ENCODE peak calls at places on chromosome 7, in eight cellular contexts. One of them, this sample, is unnamed. For H3K4me1, the result is how much of the 10 kb centered on the place peaks cover.

GRCh38 chr7:129652914-129653313 is 41.4 kb downstream of the NRF1 start:
- DNase-seq in Panc1: no peak
- DNase-seq in heart left ventricle: no peak
- DNase-seq in GM23338: no peak
- DNase-seq in pancreas: no peak
- DNase-seq in adrenal gland: no peak
- DNase-seq in CD8-positive, alpha-beta T cell: no peak
- DNase-seq in tibial artery: no peak
- DNase-seq in this sample: no peak

GRCh38 chr7:98568891-98569290 is 48.2 kb upstream of the NPTX2 start:
- DNase-seq in Panc1: no peak
- DNase-seq in tibial artery: no peak
- DNase-seq in GM23338: no peak
- DNase-seq in pancreas: no peak
- DNase-seq in adrenal gland: peak
- DNase-seq in CD8-positive, alpha-beta T cell: no peak
- DNase-seq in heart left ventricle: no peak
- DNase-seq in this sample: no peak

GRCh38 chr7:36157506-36158320 is 4.7 kb downstream of the EEPD1 start:
- DNase-seq in GM23338: no peak
- DNase-seq in pancreas: no peak
- DNase-seq in adrenal gland: no peak
- DNase-seq in CD8-positive, alpha-beta T cell: no peak
- DNase-seq in heart left ventricle: no peak
- DNase-seq in Panc1: peak
- DNase-seq in tibial artery: no peak
- DNase-seq in this sample: no peak

GRCh38 chr7:1431226-1431625 is 28.0 kb downstream of the MICALL2 start:
- DNase-seq in pancreas: no peak
- DNase-seq in heart left ventricle: no peak
- DNase-seq in Panc1: no peak
- DNase-seq in adrenal gland: no peak
- DNase-seq in CD8-positive, alpha-beta T cell: no peak
- DNase-seq in tibial artery: no peak
- DNase-seq in GM23338: no peak
- DNase-seq in this sample: no peak

GRCh38 chr7:50729962-50730361 is 52.7 kb downstream of the GRB10 start:
- DNase-seq in tibial artery: no peak
- DNase-seq in CD8-positive, alpha-beta T cell: no peak
- DNase-seq in adrenal gland: no peak
- DNase-seq in Panc1: no peak
- DNase-seq in pancreas: no peak
- DNase-seq in GM23338: no peak
- DNase-seq in heart left ventricle: no peak
- DNase-seq in this sample: no peak

GRCh38 chr7:32019008-32019578 is 51.1 kb downstream of the PDE1C start:
- DNase-seq in pancreas: no peak
- DNase-seq in CD8-positive, alpha-beta T cell: no peak
- DNase-seq in adrenal gland: no peak
- DNase-seq in Panc1: no peak
- DNase-seq in tibial artery: no peak
- DNase-seq in heart left ventricle: no peak
- DNase-seq in GM23338: no peak
- DNase-seq in this sample: no peak

GRCh38 chr7:122675011-122675410 is 23.9 kb downstream of the RNF133 start:
- DNase-seq in pancreas: no peak
- DNase-seq in adrenal gland: no peak
- DNase-seq in tibial artery: no peak
- DNase-seq in CD8-positive, alpha-beta T cell: no peak
- DNase-seq in heart left ventricle: no peak
- DNase-seq in GM23338: no peak
- DNase-seq in Panc1: no peak
- DNase-seq in this sample: no peak

GRCh38 chr7:88357295-88357694 is 50.6 kb upstream of the STEAP4 start:
- DNase-seq in heart left ventricle: peak
- DNase-seq in tibial artery: no peak
- DNase-seq in Panc1: no peak
- DNase-seq in pancreas: peak
- DNase-seq in CD8-positive, alpha-beta T cell: no peak
- DNase-seq in GM23338: peak
- DNase-seq in adrenal gland: peak
- DNase-seq in this sample: no peak

GRCh38 chr7:1046722-1047679 is 2.7 kb downstream of the GPR146 start:
- DNase-seq in GM23338: no peak
- DNase-seq in tibial artery: no peak
- DNase-seq in heart left ventricle: no peak
- DNase-seq in adrenal gland: no peak
- DNase-seq in CD8-positive, alpha-beta T cell: peak
- DNase-seq in Panc1: no peak
- DNase-seq in pancreas: peak
- DNase-seq in this sample: no peak

GRCh38 chr7:157675427-157675930 is 338.7 kb downstream of the DNAJB6 start:
- DNase-seq in adrenal gland: peak
- DNase-seq in pancreas: no peak
- DNase-seq in Panc1: no peak
- DNase-seq in CD8-positive, alpha-beta T cell: no peak
- DNase-seq in GM23338: no peak
- DNase-seq in heart left ventricle: no peak
- DNase-seq in tibial artery: peak
- DNase-seq in this sample: no peak

GRCh38 chr7:50331564-50332208 is 27.2 kb downstream of the IKZF1 start:
- DNase-seq in CD8-positive, alpha-beta T cell: no peak
- DNase-seq in pancreas: no peak
- DNase-seq in Panc1: no peak
- DNase-seq in tibial artery: no peak
- DNase-seq in GM23338: no peak
- DNase-seq in adrenal gland: no peak
- DNase-seq in heart left ventricle: no peak
- DNase-seq in this sample: no peak

GRCh38 chr7:74544706-74545469 is 91.2 kb downstream of the GTF2IRD1 start:
- DNase-seq in adrenal gland: no peak
- DNase-seq in Panc1: peak
- DNase-seq in GM23338: peak
- DNase-seq in tibial artery: no peak
- DNase-seq in heart left ventricle: no peak
- DNase-seq in pancreas: peak
- DNase-seq in CD8-positive, alpha-beta T cell: no peak
- DNase-seq in this sample: peak

GRCh38 chr7:10940748-10941358 is 32.8 kb upstream of the PHF14 start:
- DNase-seq in tibial artery: no peak
- DNase-seq in pancreas: peak
- DNase-seq in Panc1: no peak
- DNase-seq in GM23338: no peak
- DNase-seq in CD8-positive, alpha-beta T cell: no peak
- DNase-seq in heart left ventricle: no peak
- DNase-seq in adrenal gland: no peak
- DNase-seq in this sample: no peak

GRCh38 chr7:105365541-105366534 is 22.9 kb downstream of the SRPK2 start:
- DNase-seq in Panc1: no peak
- DNase-seq in pancreas: no peak
- DNase-seq in CD8-positive, alpha-beta T cell: no peak
- DNase-seq in tibial artery: no peak
- DNase-seq in GM23338: no peak
- DNase-seq in heart left ventricle: no peak
- DNase-seq in adrenal gland: peak
- DNase-seq in this sample: no peak

GRCh38 chr7:35736725-35737124 is 41.8 kb upstream of the HERPUD2 start:
- DNase-seq in Panc1: no peak
- DNase-seq in tibial artery: no peak
- DNase-seq in heart left ventricle: no peak
- DNase-seq in GM23338: no peak
- DNase-seq in CD8-positive, alpha-beta T cell: no peak
- DNase-seq in pancreas: no peak
- DNase-seq in adrenal gland: no peak
- DNase-seq in this sample: no peak

GRCh38 chr7:36227223-36227622 is 74.2 kb downstream of the EEPD1 start:
- DNase-seq in pancreas: no peak
- DNase-seq in CD8-positive, alpha-beta T cell: no peak
- DNase-seq in adrenal gland: no peak
- DNase-seq in heart left ventricle: no peak
- DNase-seq in Panc1: no peak
- DNase-seq in GM23338: peak
- DNase-seq in tibial artery: peak
- DNase-seq in this sample: peak

GRCh38 chr7:142866361-142867096 is 11.7 kb downstream of the EPHB6 start:
- DNase-seq in CD8-positive, alpha-beta T cell: no peak
- DNase-seq in tibial artery: no peak
- DNase-seq in heart left ventricle: no peak
- DNase-seq in adrenal gland: peak
- DNase-seq in Panc1: no peak
- DNase-seq in GM23338: peak
- DNase-seq in pancreas: peak
- DNase-seq in this sample: no peak

GRCh38 chr7:151883872-151884271 is 7.0 kb upstream of the PRKAG2 start:
- DNase-seq in pancreas: no peak
- DNase-seq in tibial artery: peak
- DNase-seq in Panc1: no peak
- DNase-seq in GM23338: no peak
- DNase-seq in CD8-positive, alpha-beta T cell: no peak
- DNase-seq in adrenal gland: no peak
- DNase-seq in heart left ventricle: no peak
- DNase-seq in this sample: no peak

GRCh38 chr7:37322831-37323230 is 125.8 kb downstream of the ELMO1 start:
- DNase-seq in Panc1: no peak
- DNase-seq in adrenal gland: no peak
- DNase-seq in pancreas: no peak
- DNase-seq in tibial artery: no peak
- DNase-seq in heart left ventricle: no peak
- DNase-seq in GM23338: no peak
- DNase-seq in CD8-positive, alpha-beta T cell: no peak
- DNase-seq in this sample: no peak

GRCh38 chr7:379456-380225 is 89.7 kb downstream of the FOXL3 start:
- DNase-seq in Panc1: no peak
- DNase-seq in GM23338: peak
- DNase-seq in heart left ventricle: peak
- DNase-seq in adrenal gland: peak
- DNase-seq in pancreas: no peak
- DNase-seq in tibial artery: no peak
- DNase-seq in CD8-positive, alpha-beta T cell: no peak
- DNase-seq in this sample: no peak

DNA sequence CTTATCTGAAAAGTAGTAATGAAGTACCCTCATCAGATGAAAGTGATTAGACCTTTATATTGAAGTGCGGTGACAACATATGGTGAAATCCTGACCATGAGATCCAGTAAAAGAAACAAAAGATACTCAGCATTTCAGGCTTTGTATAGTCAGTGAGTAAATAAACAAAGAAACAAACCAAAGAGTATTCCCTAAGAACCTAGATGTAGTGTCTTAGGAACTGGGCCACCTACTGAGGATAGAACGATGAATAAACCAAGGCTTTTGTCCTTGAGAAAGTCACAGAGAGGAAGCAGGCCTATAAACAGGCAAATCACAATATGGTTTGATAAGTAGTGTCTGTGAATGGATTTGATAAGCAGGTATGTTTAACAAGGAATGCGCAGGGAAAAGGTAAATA is 46.2 kb downstream of the ZNF277 start:
- DNase-seq in GM23338: peak
- DNase-seq in tibial artery: no peak
- DNase-seq in pancreas: no peak
- DNase-seq in Panc1: no peak
- DNase-seq in adrenal gland: no peak
- DNase-seq in heart left ventricle: no peak
- DNase-seq in CD8-positive, alpha-beta T cell: no peak
- DNase-seq in this sample: no peak
- H3K4me1 ChIP-seq in GM23338: half or more
- H3K4me1 ChIP-seq in tibial artery: under half
- H3K4me1 ChIP-seq in pancreas: under half
- H3K4me1 ChIP-seq in Panc1: under half
- H3K4me1 ChIP-seq in adrenal gland: under half
- H3K4me1 ChIP-seq in heart left ventricle: under half
- H3K4me1 ChIP-seq in CD8-positive, alpha-beta T cell: under half
- H3K4me1 ChIP-seq in this sample: under half

GRCh38 chr7:80133361-80134104 is 1.1 kb upstream of the GNAI1 start:
- DNase-seq in heart left ventricle: no peak
- DNase-seq in CD8-positive, alpha-beta T cell: no peak
- DNase-seq in adrenal gland: no peak
- DNase-seq in pancreas: no peak
- DNase-seq in tibial artery: no peak
- DNase-seq in GM23338: peak
- DNase-seq in Panc1: no peak
- DNase-seq in this sample: no peak
- TF ChIP-seq CTCF in heart left ventricle: peak
- TF ChIP-seq CTCF in CD8-positive, alpha-beta T cell: no peak
- TF ChIP-seq CTCF in adrenal gland: no peak
- TF ChIP-seq CTCF in pancreas: no peak
- TF ChIP-seq CTCF in tibial artery: peak
- TF ChIP-seq CTCF in GM23338: no peak
- TF ChIP-seq CTCF in Panc1: peak
- TF ChIP-seq CTCF in this sample: no peak

GRCh38 chr7:92133737-92134270 is 473 bp downstream of the CYP51A1 start:
- DNase-seq in tibial artery: peak
- DNase-seq in Panc1: no peak
- DNase-seq in adrenal gland: peak
- DNase-seq in GM23338: peak
- DNase-seq in CD8-positive, alpha-beta T cell: peak
- DNase-seq in heart left ventricle: peak
- DNase-seq in pancreas: peak
- DNase-seq in this sample: peak
- H3K27ac ChIP-seq in tibial artery: peak
- H3K27ac ChIP-seq in Panc1: peak
- H3K27ac ChIP-seq in adrenal gland: peak
- H3K27ac ChIP-seq in GM23338: peak
- H3K27ac ChIP-seq in CD8-positive, alpha-beta T cell: peak
- H3K27ac ChIP-seq in heart left ventricle: peak
- H3K27ac ChIP-seq in pancreas: peak
- H3K27ac ChIP-seq in this sample: peak

GRCh38 chr7:83449781-83450180 is 199.2 kb downstream of the SEMA3E start:
- DNase-seq in GM23338: no peak
- DNase-seq in Panc1: no peak
- DNase-seq in heart left ventricle: no peak
- DNase-seq in pancreas: no peak
- DNase-seq in adrenal gland: no peak
- DNase-seq in tibial artery: no peak
- DNase-seq in CD8-positive, alpha-beta T cell: no peak
- DNase-seq in this sample: no peak

GRCh38 chr7:83442911-83443310 is 206.0 kb downstream of the SEMA3E start:
- DNase-seq in tibial artery: no peak
- DNase-seq in GM23338: no peak
- DNase-seq in Panc1: no peak
- DNase-seq in adrenal gland: no peak
- DNase-seq in heart left ventricle: no peak
- DNase-seq in pancreas: no peak
- DNase-seq in CD8-positive, alpha-beta T cell: no peak
- DNase-seq in this sample: no peak

DNA sequence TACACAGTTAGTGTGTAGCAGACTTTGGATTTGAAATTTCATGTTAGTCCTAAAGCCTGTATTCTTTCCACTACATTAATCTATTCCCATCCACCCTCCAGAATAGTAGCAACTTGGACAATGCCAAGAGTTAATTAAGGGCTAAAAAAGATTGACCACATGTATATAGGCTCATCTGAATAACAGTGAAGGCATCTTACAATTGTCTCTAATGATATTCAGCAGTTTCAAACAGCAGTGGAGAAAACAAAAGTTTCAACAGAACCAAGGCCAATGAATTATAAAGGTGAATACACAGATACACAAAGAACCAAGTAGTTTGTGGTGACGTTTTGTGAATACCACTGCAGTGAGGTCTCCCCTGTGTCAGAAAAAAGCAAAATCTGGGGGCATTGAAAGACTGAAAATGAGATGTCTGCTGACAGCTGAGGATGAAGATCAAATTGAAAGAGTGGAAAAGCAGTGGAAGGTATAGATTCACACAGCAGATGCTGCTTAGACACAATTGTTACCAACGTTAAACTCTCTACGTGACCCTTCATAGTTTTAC is 202.7 kb downstream of the SEMA3E start:
- DNase-seq in CD8-positive, alpha-beta T cell: no peak
- DNase-seq in adrenal gland: no peak
- DNase-seq in GM23338: no peak
- DNase-seq in Panc1: no peak
- DNase-seq in pancreas: no peak
- DNase-seq in heart left ventricle: no peak
- DNase-seq in tibial artery: no peak
- DNase-seq in this sample: no peak
- H3K4me1 ChIP-seq in CD8-positive, alpha-beta T cell: under half
- H3K4me1 ChIP-seq in adrenal gland: under half
- H3K4me1 ChIP-seq in GM23338: half or more
- H3K4me1 ChIP-seq in Panc1: under half
- H3K4me1 ChIP-seq in pancreas: under half
- H3K4me1 ChIP-seq in heart left ventricle: under half
- H3K4me1 ChIP-seq in tibial artery: under half
- H3K4me1 ChIP-seq in this sample: under half